ENCODE peak calls at places on chromosome 9, in five cellular contexts. One of them, this sample, is unnamed.

GRCh38 chr9:70563437-70564204 is 149.2 kb upstream of the KLF9 start:
- DNase-seq in fibroblast of the aortic adventitia: peak; percentile 83
- DNase-seq in HFFc6: peak; percentile 70
- DNase-seq in A549: no peak
- DNase-seq in endothelial cell: no peak
- DNase-seq in this sample: no peak

GRCh38 chr9:111965566-111966019 is 69.0 kb downstream of the UGCG start:
- DNase-seq in A549: peak; percentile 96
- DNase-seq in fibroblast of the aortic adventitia: peak; percentile 91
- DNase-seq in endothelial cell: no peak
- DNase-seq in HFFc6: peak; percentile 97
- DNase-seq in this sample: no peak

GRCh38 chr9:135199489-135199888 is 112.0 kb downstream of the OLFM1 start:
- DNase-seq in endothelial cell: no peak
- DNase-seq in fibroblast of the aortic adventitia: no peak
- DNase-seq in A549: no peak
- DNase-seq in HFFc6: no peak
- DNase-seq in this sample: no peak

GRCh38 chr9:136081826-136082495 is 13.1 kb downstream of the NACC2 start:
- DNase-seq in A549: no peak
- DNase-seq in fibroblast of the aortic adventitia: no peak
- DNase-seq in HFFc6: no peak
- DNase-seq in endothelial cell: no peak
- DNase-seq in this sample: peak; percentile 72

GRCh38 chr9:68780735-68781134 is 75.7 kb downstream of the PIP5K1B start:
- DNase-seq in endothelial cell: no peak
- DNase-seq in HFFc6: no peak
- DNase-seq in A549: no peak
- DNase-seq in fibroblast of the aortic adventitia: no peak
- DNase-seq in this sample: no peak

GRCh38 chr9:19162956-19163355 is 35.7 kb upstream of the PLIN2 start:
- DNase-seq in HFFc6: no peak
- DNase-seq in A549: no peak
- DNase-seq in endothelial cell: no peak
- DNase-seq in fibroblast of the aortic adventitia: peak; percentile 72
- DNase-seq in this sample: no peak

GRCh38 chr9:87663556-87663955 is 62.4 kb upstream of the CTSL start:
- DNase-seq in fibroblast of the aortic adventitia: no peak
- DNase-seq in endothelial cell: no peak
- DNase-seq in A549: no peak
- DNase-seq in HFFc6: no peak
- DNase-seq in this sample: no peak

GRCh38 chr9:117723986-117724654 is 19.9 kb downstream of the TLR4 start:
- DNase-seq in fibroblast of the aortic adventitia: no peak
- DNase-seq in HFFc6: no peak
- DNase-seq in endothelial cell: no peak
- DNase-seq in A549: no peak
- DNase-seq in this sample: no peak

GRCh38 chr9:134434896-134435506 is 108.7 kb downstream of the RXRA start:
- DNase-seq in A549: peak; percentile 65
- DNase-seq in endothelial cell: no peak
- DNase-seq in fibroblast of the aortic adventitia: peak; percentile 99
- DNase-seq in HFFc6: peak; percentile 94
- DNase-seq in this sample: no peak

GRCh38 chr9:97908736-97909135 is 13.6 kb downstream of the TRMO start:
- DNase-seq in fibroblast of the aortic adventitia: no peak
- DNase-seq in HFFc6: no peak
- DNase-seq in A549: no peak
- DNase-seq in endothelial cell: no peak
- DNase-seq in this sample: no peak

GRCh38 chr9:2570615-2571479 is 50.7 kb upstream of the VLDLR start:
- DNase-seq in endothelial cell: no peak
- DNase-seq in A549: peak; percentile 8
- DNase-seq in fibroblast of the aortic adventitia: peak; percentile 70
- DNase-seq in HFFc6: peak; percentile 68
- DNase-seq in this sample: no peak

DNA sequence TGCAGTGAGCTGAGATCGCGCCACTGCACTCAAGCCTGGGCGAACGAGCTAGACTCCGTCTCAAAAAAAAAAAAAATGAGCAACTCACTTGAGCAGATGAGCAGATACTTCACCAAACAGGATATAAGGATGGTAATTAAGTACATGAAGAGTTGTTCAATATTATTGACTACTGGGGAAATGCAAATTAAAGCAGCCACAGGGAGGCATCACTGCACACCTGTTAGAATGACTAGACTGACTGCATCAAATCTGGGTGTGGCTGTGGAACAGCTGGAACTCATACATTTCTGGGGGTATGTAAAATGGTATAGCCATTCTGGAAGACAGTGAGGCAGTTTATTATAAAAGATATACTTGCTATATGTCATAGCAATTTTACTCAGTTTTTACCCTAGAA is 93.0 kb downstream of the WNK2 start:
- DNase-seq in endothelial cell: no peak
- DNase-seq in fibroblast of the aortic adventitia: no peak
- DNase-seq in HFFc6: no peak
- DNase-seq in A549: no peak
- DNase-seq in this sample: no peak
- TF ChIP-seq CTCF in endothelial cell: no peak
- TF ChIP-seq CTCF in fibroblast of the aortic adventitia: no peak
- TF ChIP-seq CTCF in HFFc6: no peak
- TF ChIP-seq CTCF in A549: no peak
- TF ChIP-seq CTCF in this sample: no peak

DNA sequence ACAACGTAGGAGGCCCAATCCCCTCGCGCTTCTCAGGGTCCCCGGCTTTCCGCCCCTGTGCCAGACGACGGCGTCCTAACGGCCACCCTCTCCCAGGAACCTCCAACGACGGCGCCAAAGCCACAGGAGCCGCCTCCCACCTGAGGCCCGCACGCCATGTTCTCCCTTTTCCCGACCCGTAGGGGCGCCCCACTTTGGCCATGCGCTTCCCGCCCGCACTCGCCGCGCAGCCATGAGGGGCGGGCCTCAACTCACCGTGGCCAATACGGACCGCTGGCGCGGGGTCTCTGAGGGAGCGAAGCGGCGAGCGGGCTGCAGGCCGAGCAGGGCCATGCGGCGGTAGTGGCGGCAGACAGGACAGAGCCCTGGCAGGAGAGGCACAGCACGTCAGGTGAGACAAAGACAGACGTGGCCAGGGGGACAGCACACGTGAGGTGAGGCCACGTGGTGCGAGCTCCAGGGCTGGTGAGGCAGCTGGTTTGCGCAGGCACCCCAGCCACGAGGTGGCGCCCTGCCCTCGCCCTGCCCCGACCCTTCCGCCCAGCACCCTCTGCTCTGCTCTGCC is 1005.5 kb upstream of the PTPRD start:
- DNase-seq in fibroblast of the aortic adventitia: no peak
- DNase-seq in A549: no peak
- DNase-seq in HFFc6: no peak
- DNase-seq in endothelial cell: no peak
- DNase-seq in this sample: peak; percentile 92
- TF ChIP-seq CTCF in fibroblast of the aortic adventitia: no peak
- TF ChIP-seq CTCF in A549: no peak
- TF ChIP-seq CTCF in HFFc6: no peak
- TF ChIP-seq CTCF in endothelial cell: no peak
- TF ChIP-seq CTCF in this sample: no peak

DNA sequence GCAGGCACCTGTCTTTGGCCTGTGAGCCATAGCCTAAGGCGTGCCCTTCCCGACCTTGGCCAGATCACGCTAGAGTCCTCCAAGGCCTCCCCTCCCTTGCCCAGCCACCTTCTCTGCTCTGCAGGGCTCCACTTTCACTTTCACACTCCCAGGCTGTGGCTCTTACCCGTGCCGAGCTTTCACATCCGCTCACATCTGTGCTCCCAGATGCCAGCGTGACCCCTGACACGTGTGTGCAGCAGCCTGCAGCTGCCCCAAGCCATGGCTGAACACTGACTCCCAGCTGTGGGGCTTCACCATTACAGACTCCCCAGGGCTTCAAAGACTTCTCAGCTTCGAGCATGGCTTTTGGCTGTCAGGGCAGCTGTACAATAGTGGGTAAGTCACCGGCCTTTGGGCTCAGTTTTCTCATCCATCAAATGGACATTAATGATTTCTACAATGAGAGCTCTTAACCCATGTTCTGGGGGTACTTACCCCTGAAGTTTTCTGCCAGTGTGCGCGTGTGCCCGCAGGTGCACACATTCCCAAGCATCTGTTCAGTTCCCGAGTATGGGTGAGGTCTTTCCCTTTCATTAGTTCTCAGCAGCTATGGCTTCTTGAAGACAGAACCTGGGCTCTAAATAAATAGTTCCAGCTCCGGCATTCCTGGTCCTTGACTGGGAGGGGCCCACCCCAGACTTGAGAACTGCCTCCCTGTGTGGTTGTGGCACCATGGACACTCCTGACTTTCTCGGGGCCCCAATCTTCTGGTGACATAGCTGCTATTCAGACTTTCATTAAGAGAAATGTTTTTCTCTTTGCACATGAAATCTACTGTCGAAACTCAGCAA is 118.6 kb downstream of the RGS3 start:
- DNase-seq in HFFc6: peak; percentile 34
- DNase-seq in fibroblast of the aortic adventitia: peak; percentile 68
- DNase-seq in A549: no peak
- DNase-seq in endothelial cell: no peak
- DNase-seq in this sample: peak; percentile 74
- TF ChIP-seq CTCF in HFFc6: peak; percentile 47
- TF ChIP-seq CTCF in fibroblast of the aortic adventitia: peak; percentile 21
- TF ChIP-seq CTCF in A549: no peak
- TF ChIP-seq CTCF in endothelial cell: no peak
- TF ChIP-seq CTCF in this sample: peak; percentile 63

GRCh38 chr9:99811598-99812383 is 9.9 kb upstream of the NR4A3 start:
- DNase-seq in A549: no peak
- DNase-seq in fibroblast of the aortic adventitia: no peak
- DNase-seq in HFFc6: no peak
- DNase-seq in endothelial cell: no peak
- DNase-seq in this sample: no peak

GRCh38 chr9:99803694-99804093 is 18.0 kb upstream of the NR4A3 start:
- DNase-seq in HFFc6: no peak
- DNase-seq in A549: no peak
- DNase-seq in endothelial cell: no peak
- DNase-seq in fibroblast of the aortic adventitia: no peak
- DNase-seq in this sample: no peak

GRCh38 chr9:99811172-99811571 is 10.5 kb upstream of the NR4A3 start:
- DNase-seq in HFFc6: no peak
- DNase-seq in endothelial cell: no peak
- DNase-seq in A549: no peak
- DNase-seq in fibroblast of the aortic adventitia: no peak
- DNase-seq in this sample: no peak

GRCh38 chr9:99809586-99810357 is 11.9 kb upstream of the NR4A3 start:
- DNase-seq in endothelial cell: no peak
- DNase-seq in fibroblast of the aortic adventitia: peak; percentile 12
- DNase-seq in A549: no peak
- DNase-seq in HFFc6: no peak
- DNase-seq in this sample: no peak

DNA sequence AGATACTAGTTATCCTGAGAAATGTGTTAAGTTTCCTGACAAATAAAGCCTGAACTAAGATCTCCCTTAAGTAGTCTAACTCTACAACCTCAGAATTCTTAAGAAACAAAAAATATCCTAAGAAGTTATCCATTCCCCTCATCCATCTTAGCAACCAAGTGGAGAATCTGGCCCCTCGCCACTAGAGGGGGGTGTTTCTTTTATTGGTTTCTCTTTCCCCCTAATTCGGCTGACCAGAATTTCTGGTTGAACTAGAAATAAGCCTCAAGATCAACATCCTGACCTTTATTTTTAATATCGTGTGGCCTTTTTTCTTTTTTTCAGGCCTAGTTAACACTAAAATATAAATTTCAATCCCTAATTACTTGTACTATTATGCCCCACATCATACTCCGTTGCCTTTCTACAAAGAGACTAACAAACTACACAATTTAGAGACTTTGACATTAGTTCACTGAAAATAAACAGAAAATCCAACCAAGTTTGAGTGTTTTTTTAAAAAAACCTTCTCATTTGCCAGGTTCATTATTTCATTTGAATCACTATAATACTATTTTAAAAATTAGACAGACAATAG is 14.3 kb upstream of the NR4A3 start:
- DNase-seq in A549: peak; percentile 69
- DNase-seq in HFFc6: peak; percentile 33
- DNase-seq in fibroblast of the aortic adventitia: peak; percentile 73
- DNase-seq in endothelial cell: peak; percentile 68
- DNase-seq in this sample: no peak
- TF ChIP-seq CTCF in A549: peak; percentile 82
- TF ChIP-seq CTCF in HFFc6: peak; percentile 92
- TF ChIP-seq CTCF in fibroblast of the aortic adventitia: peak; percentile 74
- TF ChIP-seq CTCF in endothelial cell: peak; percentile 87
- TF ChIP-seq CTCF in this sample: peak; percentile 94

GRCh38 chr9:5510991-5511390 is 660 bp downstream of the PDCD1LG2 start:
- DNase-seq in endothelial cell: no peak
- DNase-seq in HFFc6: no peak
- DNase-seq in fibroblast of the aortic adventitia: no peak
- DNase-seq in A549: no peak
- DNase-seq in this sample: no peak

GRCh38 chr9:5511935-5512580 is 1.7 kb downstream of the PDCD1LG2 start:
- DNase-seq in HFFc6: no peak
- DNase-seq in A549: no peak
- DNase-seq in fibroblast of the aortic adventitia: no peak
- DNase-seq in endothelial cell: no peak
- DNase-seq in this sample: no peak

GRCh38 chr9:5509573-5509972 is 758 bp upstream of the PDCD1LG2 start:
- DNase-seq in A549: peak; percentile 29
- DNase-seq in endothelial cell: no peak
- DNase-seq in HFFc6: peak; percentile 95
- DNase-seq in fibroblast of the aortic adventitia: peak; percentile 95
- DNase-seq in this sample: no peak

GRCh38 chr9:5511476-5511875 is 1.1 kb downstream of the PDCD1LG2 start:
- DNase-seq in endothelial cell: no peak
- DNase-seq in fibroblast of the aortic adventitia: no peak
- DNase-seq in HFFc6: no peak
- DNase-seq in A549: no peak
- DNase-seq in this sample: no peak

DNA sequence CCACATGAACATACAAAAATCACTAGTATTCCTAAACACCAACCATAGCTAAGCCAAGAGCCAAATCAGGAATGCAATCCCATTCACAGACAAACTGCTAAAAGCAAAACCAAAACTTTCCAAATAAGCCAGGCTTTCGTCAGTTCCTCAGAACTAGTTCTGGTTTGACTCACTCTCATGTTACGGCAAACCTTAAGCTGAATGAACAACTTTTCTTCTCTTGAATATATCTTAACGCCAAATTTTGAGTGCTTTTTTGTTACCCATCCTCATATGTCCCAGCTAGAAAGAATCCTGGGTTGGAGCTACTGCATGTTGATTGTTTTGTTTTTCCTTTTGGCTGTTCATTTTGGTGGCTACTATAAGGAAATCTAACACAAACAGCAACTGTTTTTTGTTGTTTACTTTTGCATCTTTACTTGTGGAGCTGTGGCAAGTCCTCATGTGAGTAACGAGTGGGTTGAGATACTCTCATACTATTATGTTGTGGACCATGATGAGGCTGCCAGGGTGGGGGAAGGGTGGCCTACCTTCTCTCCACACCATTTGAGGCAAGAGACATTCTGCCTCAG is at the start of gene PDCD1LG2:
- DNase-seq in fibroblast of the aortic adventitia: peak; percentile 87
- DNase-seq in A549: no peak
- DNase-seq in HFFc6: peak; percentile 63
- DNase-seq in endothelial cell: no peak
- DNase-seq in this sample: no peak
- TF ChIP-seq CTCF in fibroblast of the aortic adventitia: no peak
- TF ChIP-seq CTCF in A549: no peak
- TF ChIP-seq CTCF in HFFc6: no peak
- TF ChIP-seq CTCF in endothelial cell: no peak
- TF ChIP-seq CTCF in this sample: no peak

This sample was measured in chondrocyte.